ENCODE peak calls at places on chromosomes 3 and 15, in nine cellular contexts. A is naive thymus-derived CD4-positive, alpha-beta T cell; K is IMR-90; T is upper lobe of right lung; C is right cardiac atrium; D is RWPE2; R is HepG2; U is activated B cell treated with CpG ODN at 0.5 μM for 24 hours; H is activated CD8-positive, alpha-beta memory T cell treated with anti-CD3 and anti-CD28 coated beads, Interleukin-2, amount 10 ng/mL, durations not matched to agents 7 days and 5 days. Q is an unnamed sample.

GRCh38 chr3:24042174-24042878 is 97.2 kb downstream of the NR1D2 start:
- ATAC-seq in T (peak), D (no peak), R (no peak), U (no peak), H (no peak), A (no peak), K (peak), C (peak), Q (no peak)

GRCh38 chr3:197811343-197811742 is 20.3 kb downstream of the LRCH3 start:
- ATAC-seq in R (no peak), T (peak), D (no peak), H (no peak), K (peak), C (peak), A (no peak), U (no peak), Q (no peak)

GRCh38 chr15:90623854-90624253 is 93.3 kb upstream of the BLM start:
- ATAC-seq in T (no peak), A (no peak), H (no peak), D (no peak), R (no peak), C (no peak), U (no peak), K (no peak), Q (no peak)

GRCh38 chr15:80467311-80467714 is 63.1 kb downstream of the ARNT2 start:
- ATAC-seq in R (no peak), H (no peak), C (peak), T (no peak), D (no peak), U (no peak), K (no peak), A (no peak), Q (no peak)

GRCh38 chr3:85681906-85682305 is 723.1 kb downstream of the CADM2 start:
- ATAC-seq in C (no peak), K (no peak), U (no peak), H (no peak), R (no peak), D (no peak), T (no peak), A (no peak), Q (no peak)

GRCh38 chr3:136078421-136079364 is 113.2 kb downstream of the PPP2R3A start:
- ATAC-seq in R (no peak), A (no peak), K (no peak), U (no peak), C (no peak), T (no peak), D (peak), H (no peak), Q (no peak)

GRCh38 chr15:58568157-58568571 is 136.4 kb downstream of the LIPC start:
- ATAC-seq in R (no peak), D (peak), K (no peak), A (peak), C (no peak), H (no peak), U (no peak), T (peak), Q (peak)

GRCh38 chr3:128736598-128736997 is 10.6 kb downstream of the RAB7A start:
- ATAC-seq in D (peak), C (no peak), A (no peak), T (no peak), R (no peak), U (no peak), K (peak), H (no peak), Q (no peak)

GRCh38 chr3:129673012-129673411 is 66.5 kb upstream of the PLXND1 start:
- ATAC-seq in K (no peak), H (no peak), A (no peak), U (no peak), D (no peak), R (no peak), T (peak), C (peak), Q (no peak)

GRCh38 chr15:79430901-79431635 is 1.1 kb upstream of the MINAR1 start:
- ATAC-seq in H (no peak), D (no peak), U (no peak), T (no peak), R (no peak), K (no peak), C (peak), A (no peak), Q (no peak)

GRCh38 chr15:92936693-92937092 is 36.6 kb downstream of the CHD2 start:
- ATAC-seq in T (no peak), K (no peak), D (no peak), R (no peak), H (no peak), A (no peak), U (no peak), C (no peak), Q (no peak)

GRCh38 chr15:26772588-26773484 is at the start of gene GABRB3:
- ATAC-seq in K (peak), R (peak), U (no peak), A (no peak), T (peak), D (peak), H (no peak), C (peak), Q (no peak)

GRCh38 chr3:85030052-85030451 is 71.3 kb downstream of the CADM2 start:
- ATAC-seq in C (no peak), K (no peak), D (no peak), A (no peak), R (no peak), T (no peak), U (no peak), H (no peak), Q (no peak)

GRCh38 chr3:137065381-137065780 is 107.6 kb downstream of the IL20RB start:
- ATAC-seq in A (no peak), T (peak), K (no peak), D (peak), C (no peak), R (peak), U (no peak), H (no peak), Q (no peak)

GRCh38 chr3:51057111-51057510 is 328.0 kb upstream of the MANF start:
- ATAC-seq in K (no peak), T (no peak), U (no peak), H (no peak), D (no peak), C (no peak), A (no peak), R (no peak), Q (no peak)

GRCh38 chr3:11671648-11672100 is 28.0 kb upstream of the VGLL4 start:
- ATAC-seq in C (no peak), D (peak), K (peak), U (peak), H (no peak), A (no peak), T (peak), R (no peak), Q (no peak)

GRCh38 chr15:44296625-44297524 is 8.4 kb downstream of the GOLM2 start:
- ATAC-seq in D (peak), H (peak), R (no peak), C (peak), T (peak), U (peak), K (peak), A (peak), Q (peak)

GRCh38 chr3:11560746-11561145 is 83.0 kb downstream of the VGLL4 start:
- ATAC-seq in H (no peak), D (no peak), A (no peak), U (no peak), R (no peak), K (no peak), T (no peak), C (no peak), Q (no peak)

Q was measured in activated T-helper 17 cell treated with anti-CD3 and anti-CD28 coated beads, Interleukin-2, amount 50 U/mL, for 72 hours.